ENCODE peak calls at places on chromosomes 4 and X, in nine cellular contexts. C is uterus; O is GM13977; J is mammary epithelial cell; T is endothelial cell; H is osteocyte; F is breast epithelium; S is CD4-positive, alpha-beta T cell; D is heart right ventricle. Q is an unnamed sample.

GRCh38 chr4:138182838-138183426 is 59.2 kb downstream of the SLC7A11 start:
- DNase-seq in F (no peak), J (peak; percentile 45), C (no peak), D (no peak), T (peak; percentile 33), S (no peak), H (no peak), O (peak; percentile 3), Q (no peak)

GRCh38 chrX:9339603-9340569 is 125.0 kb upstream of the TBL1X start:
- DNase-seq in D (peak; percentile 47), H (no peak), S (no peak), F (peak; percentile 31), C (peak; percentile 62), O (no peak), T (no peak), J (no peak), Q (no peak)

GRCh38 chr4:184824776-184825393 is 883 bp downstream of the ACSL1 start:
- DNase-seq in T (no peak), O (peak; percentile 58), H (no peak), C (no peak), D (no peak), F (no peak), S (no peak), J (peak; percentile 22), Q (no peak)

GRCh38 chrX:1453390-1453783 is 678 bp upstream of the ASMTL start:
- DNase-seq in J (no peak), H (no peak), D (no peak), C (no peak), S (peak; percentile 67), O (no peak), F (no peak), T (no peak), Q (no peak)

GRCh38 chrX:72358313-72358712 is 52.6 kb upstream of the CITED1 start:
- DNase-seq in T (no peak), O (no peak), J (peak; percentile 50), H (no peak), C (no peak), S (no peak), F (no peak), D (no peak), Q (no peak)

GRCh38 chr4:158769175-158769831 is 477 bp downstream of the FNIP2 start:
- DNase-seq in H (peak; percentile 84), D (peak; percentile 60), O (no peak), T (peak; percentile 43), F (no peak), S (peak; percentile 17), C (peak; percentile 44), J (peak; percentile 52), Q (peak; percentile 74)

GRCh38 chr4:85257817-85258216 is 217.1 kb upstream of the ARHGAP24 start:
- DNase-seq in F (no peak), H (no peak), S (no peak), D (no peak), C (no peak), J (no peak), O (no peak), T (no peak), Q (no peak)

GRCh38 chr4:31141141-31141811 is 421.1 kb downstream of the PCDH7 start:
- DNase-seq in J (no peak), H (no peak), F (no peak), S (no peak), C (no peak), T (no peak), O (no peak), D (no peak), Q (no peak)

GRCh38 chr4:169963998-169964397 is 62.2 kb downstream of the MFAP3L start:
- DNase-seq in C (no peak), S (no peak), J (no peak), F (no peak), H (no peak), T (no peak), O (no peak), D (no peak), Q (no peak)

GRCh38 chrX:113222305-113222704 is 381.7 kb upstream of the AMOT start:
- DNase-seq in S (no peak), O (no peak), F (no peak), D (no peak), J (no peak), H (no peak), C (no peak), T (no peak), Q (no peak)

GRCh38 chrX:6614516-6614915 is 79.6 kb upstream of the VCX3A start:
- DNase-seq in T (no peak), D (no peak), S (no peak), J (no peak), O (no peak), C (no peak), F (no peak), H (no peak), Q (no peak)

GRCh38 chr4:81737865-81738559 is 266.3 kb upstream of the RASGEF1B start:
- DNase-seq in H (no peak), J (no peak), D (no peak), O (no peak), T (no peak), S (no peak), F (no peak), C (no peak), Q (no peak)

GRCh38 chr4:81732980-81733379 is 261.3 kb upstream of the RASGEF1B start:
- DNase-seq in T (no peak), D (no peak), H (no peak), J (no peak), S (no peak), C (no peak), O (no peak), F (no peak), Q (no peak)

GRCh38 chr4:81740492-81740891 is 268.8 kb upstream of the RASGEF1B start:
- DNase-seq in C (no peak), F (no peak), J (no peak), S (no peak), H (no peak), D (no peak), T (no peak), O (no peak), Q (no peak)

GRCh38 chr4:81738891-81739290 is 267.2 kb upstream of the RASGEF1B start:
- DNase-seq in O (no peak), J (no peak), S (no peak), T (no peak), F (no peak), H (no peak), C (no peak), D (no peak), Q (no peak)

GRCh38 chr4:81736324-81736723 is 264.6 kb upstream of the RASGEF1B start:
- DNase-seq in O (no peak), F (no peak), H (no peak), S (no peak), D (no peak), J (no peak), C (no peak), T (no peak), Q (no peak)
- TF ChIP-seq CTCF in O (no peak), F (no peak), H (no peak), S (no peak), D (no peak), J (no peak), C (no peak), T (no peak), Q (no peak)

GRCh38 chr4:7649411-7649740 is 214.6 kb upstream of the PSAPL1 start:
- DNase-seq in D (no peak), O (no peak), F (no peak), J (no peak), S (no peak), T (no peak), C (no peak), H (no peak), Q (no peak)

GRCh38 chr4:7651461-7651921 is 216.8 kb upstream of the PSAPL1 start:
- DNase-seq in C (peak; percentile 52), S (no peak), T (no peak), J (peak; percentile 75), O (no peak), H (no peak), D (no peak), F (peak; percentile 91), Q (no peak)

GRCh38 chr4:7648813-7649395 is 214.2 kb upstream of the PSAPL1 start:
- DNase-seq in F (no peak), D (no peak), J (no peak), O (no peak), H (no peak), T (no peak), C (no peak), S (no peak), Q (no peak)

GRCh38 chr4:7650606-7651400 is 216.1 kb upstream of the PSAPL1 start:
- DNase-seq in O (no peak), J (peak; percentile 25), T (peak; percentile 42), C (no peak), S (no peak), D (no peak), H (no peak), F (no peak), Q (no peak)

GRCh38 chr4:7649741-7650531 is 215.2 kb upstream of the PSAPL1 start:
- DNase-seq in J (peak; percentile 82), T (no peak), S (peak; percentile 21), C (no peak), D (no peak), F (no peak), H (no peak), O (peak; percentile 58), Q (no peak)
- TF ChIP-seq CTCF in J (no peak), T (no peak), S (no peak), C (no peak), D (no peak), F (no peak), H (no peak), O (no peak), Q (no peak)

GRCh38 chr4:78068481-78068880 is 11.4 kb downstream of the FRAS1 start:
- DNase-seq in S (no peak), C (no peak), J (no peak), H (no peak), D (no peak), F (no peak), O (no peak), T (no peak), Q (no peak)
- TF ChIP-seq CTCF in S (no peak), C (no peak), J (no peak), H (no peak), D (no peak), F (no peak), O (no peak), T (no peak), Q (no peak)

GRCh38 chr4:67550491-67551256 is 5.4 kb upstream of the CENPC start:
- DNase-seq in F (no peak), O (no peak), J (no peak), D (no peak), S (no peak), C (no peak), T (no peak), H (no peak), Q (no peak)
- TF ChIP-seq CTCF in F (no peak), O (no peak), J (no peak), D (no peak), S (no peak), C (no peak), T (no peak), H (no peak), Q (no peak)

GRCh38 chrX:16807976-16808542 is 21.8 kb downstream of the TXLNG start:
- DNase-seq in C (no peak), J (peak; percentile 46), F (no peak), T (no peak), H (no peak), S (no peak), D (no peak), O (no peak), Q (no peak)
- TF ChIP-seq CTCF in C (no peak), J (no peak), F (no peak), T (no peak), H (no peak), S (no peak), D (no peak), O (no peak), Q (no peak)

GRCh38 chrX:22135994-22136684 is 104.0 kb downstream of the PHEX start:
- DNase-seq in O (peak; percentile 34), H (no peak), D (no peak), C (no peak), S (no peak), F (peak; percentile 38), T (peak; percentile 30), J (peak; percentile 79), Q (no peak)
- TF ChIP-seq CTCF in O (peak; percentile 49), H (peak; percentile 76), D (peak; percentile 68), C (peak; percentile 47), S (peak; percentile 62), F (peak; percentile 68), T (peak; percentile 70), J (peak; percentile 72), Q (peak; percentile 90)

Q was measured in type B pancreatic cell.